ENCODE peak calls at places on chromosomes 13 and 19, in five cellular contexts. Z, T, C, I and W are unnamed samples.

GRCh38 chr13:40351537-40352384 is 314.7 kb downstream of the FOXO1 start:
- DNase-seq in Z (no peak), T (no peak), C (no peak), I (no peak), W (no peak)

GRCh38 chr13:38628554-38628953 is 58.3 kb upstream of the FREM2 start:
- DNase-seq in Z (no peak), T (no peak), C (no peak), I (no peak), W (no peak)

GRCh38 chr19:41597600-41598041 is 21.7 kb downstream of the CEACAM21 start:
- DNase-seq in Z (peak), T (peak), C (peak), I (peak), W (peak)

GRCh38 chr19:2458054-2458453 is 1.3 kb upstream of the LMNB2 start:
- DNase-seq in Z (no peak), T (no peak), C (no peak), I (no peak), W (no peak)

GRCh38 chr13:75643693-75644092 is 7.6 kb downstream of the LMO7 start:
- DNase-seq in Z (no peak), T (no peak), C (no peak), I (no peak), W (no peak)

GRCh38 chr19:35901854-35902661 is at the start of gene HCST:
- DNase-seq in Z (no peak), T (no peak), C (peak), I (peak), W (no peak)

GRCh38 chr13:26557393-26558073 is at the start of gene WASF3:
- DNase-seq in Z (peak), T (peak), C (peak), I (peak), W (peak)

GRCh38 chr13:59247166-59247565 is 916.6 kb downstream of the DIAPH3 start:
- DNase-seq in Z (no peak), T (no peak), C (no peak), I (no peak), W (no peak)

GRCh38 chr19:6811906-6812305 is 39.4 kb downstream of the VAV1 start:
- DNase-seq in Z (peak), T (no peak), C (peak), I (no peak), W (peak)

GRCh38 chr13:30341815-30342570 is 34.6 kb upstream of the KATNAL1 start:
- DNase-seq in Z (peak), T (no peak), C (peak), I (no peak), W (peak)

GRCh38 chr13:102870677-102871415 is 25.0 kb downstream of the ERCC5 start:
- DNase-seq in Z (peak), T (peak), C (peak), I (peak), W (peak)

GRCh38 chr13:29922896-29923295 is 72.5 kb upstream of the UBL3 start:
- DNase-seq in Z (no peak), T (no peak), C (no peak), I (no peak), W (peak)

GRCh38 chr19:38862321-38863059 is 12.7 kb upstream of the HNRNPL start:
- DNase-seq in Z (no peak), T (no peak), C (peak), I (no peak), W (no peak)

GRCh38 chr13:113898391-113898790 is 34.5 kb upstream of the GAS6 start:
- DNase-seq in Z (no peak), T (no peak), C (no peak), I (peak), W (no peak)

GRCh38 chr13:44307255-44307654 is 66.4 kb upstream of the SERP2 start:
- DNase-seq in Z (no peak), T (no peak), C (no peak), I (no peak), W (no peak)

GRCh38 chr19:13865578-13866462 is 11.1 kb upstream of the NANOS3 start:
- DNase-seq in Z (no peak), T (no peak), C (no peak), I (no peak), W (no peak)

GRCh38 chr19:47417746-47418594 is 1.4 kb downstream of the MEIS3 start:
- DNase-seq in Z (no peak), T (no peak), C (no peak), I (no peak), W (peak)

GRCh38 chr19:55319786-55320185 is 5.4 kb downstream of the TMEM150B start:
- DNase-seq in Z (no peak), T (no peak), C (peak), I (no peak), W (peak)

GRCh38 chr19:2039082-2039958 is 11.7 kb downstream of the MKNK2 start:
- DNase-seq in Z (no peak), T (no peak), C (no peak), I (no peak), W (no peak)

GRCh38 chr13:71339736-71340135 is 527.3 kb downstream of the DACH1 start:
- DNase-seq in Z (no peak), T (no peak), C (no peak), I (no peak), W (no peak)

GRCh38 chr13:76888421-76888820 is 2.2 kb upstream of the KCTD12 start:
- DNase-seq in Z (no peak), T (no peak), C (no peak), I (no peak), W (no peak)

GRCh38 chr13:64482373-64482772 is 2747.8 kb downstream of the PCDH9 start:
- DNase-seq in Z (peak), T (no peak), C (no peak), I (no peak), W (peak)

GRCh38 chr13:33262554-33262953 is 23.0 kb downstream of the STARD13 start:
- DNase-seq in Z (no peak), T (no peak), C (no peak), I (no peak), W (no peak)

GRCh38 chr13:33111414-33112110 is 95.3 kb downstream of the KL start:
- DNase-seq in Z (no peak), T (no peak), C (no peak), I (no peak), W (peak)

GRCh38 chr13:97414392-97414791 is 19.6 kb upstream of the RAP2A start:
- DNase-seq in Z (no peak), T (no peak), C (no peak), I (no peak), W (no peak)

GRCh38 chr19:17339088-17339741 is 1.9 kb downstream of the GTPBP3 start:
- DNase-seq in Z (no peak), T (peak), C (peak), I (peak), W (no peak)

GRCh38 chr13:34376483-34376882 is 558.5 kb downstream of the RFC3 start:
- DNase-seq in Z (no peak), T (no peak), C (no peak), I (no peak), W (no peak)

GRCh38 chr13:26482451-26483197 is 74.9 kb upstream of the WASF3 start:
- DNase-seq in Z (peak), T (peak), C (peak), I (peak), W (peak)

GRCh38 chr19:18875726-18876125 is 20.2 kb downstream of the CERS1 start:
- DNase-seq in Z (no peak), T (no peak), C (no peak), I (no peak), W (peak)

GRCh38 chr19:18414504-18415176 is 4.6 kb upstream of the SSBP4 start:
- DNase-seq in Z (no peak), T (no peak), C (no peak), I (peak), W (peak)

GRCh38 chr13:100541882-100542545 is 46.6 kb downstream of the GGACT start:
- DNase-seq in Z (no peak), T (no peak), C (peak), I (peak), W (no peak)

GRCh38 chr19:19559942-19560341 is 21.9 kb downstream of the CILP2 start:
- DNase-seq in Z (no peak), T (no peak), C (no peak), I (no peak), W (no peak)

GRCh38 chr13:27001705-27002104 is 169.9 kb downstream of the USP12 start:
- DNase-seq in Z (no peak), T (no peak), C (no peak), I (no peak), W (no peak)